ENCODE peak calls at places on chromosomes 6 and 20, in six cellular contexts. C, R, K, W, L and Y are unnamed samples.
A peak's percentile ranks its signal among the peaks of the same experiment; 100 is the strongest.

GRCh38 chr6:96227135-96227534 is 211.4 kb downstream of the FUT9 start:
- DNase-seq in C (no peak), R (no peak), K (no peak), W (peak; percentile 37), L (no peak), Y (no peak)

GRCh38 chr20:59884494-59884893 is 48.9 kb downstream of the SYCP2 start:
- DNase-seq in C (no peak), R (no peak), K (no peak), W (no peak), L (no peak), Y (no peak)

GRCh38 chr20:33766686-33767085 is 34.9 kb downstream of the ZNF341 start:
- DNase-seq in C (no peak), R (no peak), K (no peak), W (no peak), L (no peak), Y (no peak)

GRCh38 chr6:43910638-43911353 is 140.8 kb downstream of the VEGFA start:
- DNase-seq in C (no peak), R (no peak), K (no peak), W (no peak), L (peak; percentile 19), Y (no peak)

GRCh38 chr6:32369678-32370077 is 2.0 kb downstream of the TSBP1 start:
- DNase-seq in C (no peak), R (peak; percentile 97), K (no peak), W (no peak), L (no peak), Y (no peak)

GRCh38 chr20:33673411-33674293 is 576 bp downstream of the NECAB3 start:
- DNase-seq in C (peak; percentile 74), R (peak; percentile 31), K (no peak), W (peak; percentile 6), L (peak; percentile 25), Y (peak; percentile 64)

GRCh38 chr6:105839266-105839665 is 246.9 kb upstream of the PRDM1 start:
- DNase-seq in C (no peak), R (no peak), K (no peak), W (no peak), L (no peak), Y (no peak)

GRCh38 chr20:50110141-50111047 is 2.6 kb downstream of the UBE2V1 start:
- DNase-seq in C (no peak), R (peak; percentile 91), K (no peak), W (peak; percentile 80), L (no peak), Y (no peak)

GRCh38 chr6:87237804-87238203 is 82.4 kb downstream of the ZNF292 start:
- DNase-seq in C (no peak), R (peak; percentile 29), K (no peak), W (no peak), L (no peak), Y (no peak)

GRCh38 chr20:62476074-62476838 is 461 bp upstream of the GATA5 start:
- DNase-seq in C (peak; percentile 89), R (no peak), K (no peak), W (no peak), L (no peak), Y (no peak)

GRCh38 chr6:45509426-45509825 is 131.7 kb upstream of the SUPT3H start:
- DNase-seq in C (no peak), R (no peak), K (no peak), W (no peak), L (no peak), Y (no peak)

GRCh38 chr6:10478187-10479040 is 42.7 kb upstream of the GCNT2 start:
- DNase-seq in C (no peak), R (peak; percentile 77), K (no peak), W (peak; percentile 41), L (no peak), Y (no peak)

GRCh38 chr20:8431538-8432434 is 299.7 kb downstream of the PLCB1 start:
- DNase-seq in C (peak; percentile 89), R (no peak), K (peak; percentile 77), W (no peak), L (no peak), Y (peak; percentile 66)

GRCh38 chr6:25352265-25352664 is 73.1 kb downstream of the CARMIL1 start:
- DNase-seq in C (no peak), R (no peak), K (no peak), W (no peak), L (no peak), Y (no peak)

GRCh38 chr6:107665386-107665785 is 158.7 kb downstream of the SCML4 start:
- DNase-seq in C (no peak), R (peak; percentile 50), K (no peak), W (no peak), L (no peak), Y (no peak)

GRCh38 chr6:143125455-143125854 is 64.8 kb downstream of the AIG1 start:
- DNase-seq in C (no peak), R (no peak), K (no peak), W (no peak), L (no peak), Y (no peak)

GRCh38 chr6:15309611-15310283 is 63.9 kb downstream of the JARID2 start:
- DNase-seq in C (no peak), R (no peak), K (no peak), W (no peak), L (no peak), Y (peak; percentile 49)

GRCh38 chr20:52434041-52434425 is 242.5 kb upstream of the ZFP64 start:
- DNase-seq in C (no peak), R (no peak), K (no peak), W (no peak), L (no peak), Y (no peak)
- H3K4me1 ChIP-seq in C (no peaks in the 10 kb centered on the region), R (no peaks in the 10 kb centered on the region), K (no peaks in the 10 kb centered on the region), W (no peaks in the 10 kb centered on the region), L (peaks cover 6% of the 10 kb centered on the region), Y (peaks cover 8% of the 10 kb centered on the region)

GRCh38 chr20:9442858-9443257 is 71.5 kb upstream of the LAMP5 start:
- DNase-seq in C (no peak), R (peak; percentile 38), K (no peak), W (peak; percentile 80), L (no peak), Y (no peak)

GRCh38 chr20:9444921-9445320 is 69.5 kb upstream of the LAMP5 start:
- DNase-seq in C (no peak), R (no peak), K (no peak), W (no peak), L (no peak), Y (no peak)

GRCh38 chr20:9440891-9441290 is 73.5 kb upstream of the LAMP5 start:
- DNase-seq in C (no peak), R (no peak), K (no peak), W (no peak), L (no peak), Y (peak; percentile 44)

GRCh38 chr20:9441948-9442347 is 72.4 kb upstream of the LAMP5 start:
- DNase-seq in C (no peak), R (no peak), K (no peak), W (peak; percentile 85), L (no peak), Y (no peak)

DNA sequence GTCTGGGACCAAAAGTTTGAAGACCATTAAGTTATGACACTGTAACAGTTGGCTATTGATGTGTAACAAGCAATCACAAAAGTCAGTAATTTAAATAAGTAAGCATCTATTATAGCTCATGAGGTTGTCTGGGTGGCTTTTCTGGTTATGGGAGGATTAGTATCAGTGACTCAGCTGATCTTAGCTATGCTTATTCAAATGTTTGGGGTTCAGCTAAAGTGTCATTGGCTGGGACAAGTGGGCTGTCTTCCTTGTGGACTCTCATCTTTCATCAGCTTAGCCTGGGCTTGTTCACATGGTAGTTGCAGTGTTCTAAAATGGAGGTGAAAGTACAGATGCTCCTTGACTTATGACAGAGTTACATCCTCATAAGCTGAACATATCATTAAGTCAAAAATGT is 74.6 kb upstream of the LAMP5 start:
- DNase-seq in C (no peak), R (no peak), K (no peak), W (no peak), L (no peak), Y (no peak)
- TF ChIP-seq CTCF in C (no peak), R (no peak), K (no peak), W (no peak), L (no peak), Y (no peak)

DNA sequence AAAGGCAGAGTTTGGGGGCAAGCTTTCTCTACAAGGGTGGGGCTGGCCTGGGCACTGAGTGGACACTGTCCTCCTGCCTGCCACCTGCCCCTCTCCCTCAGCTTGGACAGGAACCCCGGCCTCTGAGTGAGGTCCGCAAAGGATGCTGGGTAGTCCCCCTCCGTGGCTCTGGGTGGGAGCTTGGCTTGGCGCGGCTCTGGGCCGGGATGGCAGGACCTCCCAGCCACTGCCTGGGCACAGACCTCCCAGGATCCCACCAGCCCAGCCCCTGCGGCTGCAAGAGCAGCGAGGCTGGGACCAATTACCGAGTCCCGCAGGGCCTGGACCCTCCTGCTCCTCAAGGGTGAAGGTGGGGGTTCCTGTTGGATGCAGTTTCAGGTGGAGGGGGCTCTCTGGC is 2.9 kb upstream of the SOX18 start:
- DNase-seq in C (no peak), R (no peak), K (no peak), W (no peak), L (no peak), Y (no peak)
- H3K27ac ChIP-seq in C (peak overlapping the region; percentile 86), R (no peak overlapping the region), K (peak overlapping the region; percentile 88), W (no peak overlapping the region), L (no peak overlapping the region), Y (no peak overlapping the region)

DNA sequence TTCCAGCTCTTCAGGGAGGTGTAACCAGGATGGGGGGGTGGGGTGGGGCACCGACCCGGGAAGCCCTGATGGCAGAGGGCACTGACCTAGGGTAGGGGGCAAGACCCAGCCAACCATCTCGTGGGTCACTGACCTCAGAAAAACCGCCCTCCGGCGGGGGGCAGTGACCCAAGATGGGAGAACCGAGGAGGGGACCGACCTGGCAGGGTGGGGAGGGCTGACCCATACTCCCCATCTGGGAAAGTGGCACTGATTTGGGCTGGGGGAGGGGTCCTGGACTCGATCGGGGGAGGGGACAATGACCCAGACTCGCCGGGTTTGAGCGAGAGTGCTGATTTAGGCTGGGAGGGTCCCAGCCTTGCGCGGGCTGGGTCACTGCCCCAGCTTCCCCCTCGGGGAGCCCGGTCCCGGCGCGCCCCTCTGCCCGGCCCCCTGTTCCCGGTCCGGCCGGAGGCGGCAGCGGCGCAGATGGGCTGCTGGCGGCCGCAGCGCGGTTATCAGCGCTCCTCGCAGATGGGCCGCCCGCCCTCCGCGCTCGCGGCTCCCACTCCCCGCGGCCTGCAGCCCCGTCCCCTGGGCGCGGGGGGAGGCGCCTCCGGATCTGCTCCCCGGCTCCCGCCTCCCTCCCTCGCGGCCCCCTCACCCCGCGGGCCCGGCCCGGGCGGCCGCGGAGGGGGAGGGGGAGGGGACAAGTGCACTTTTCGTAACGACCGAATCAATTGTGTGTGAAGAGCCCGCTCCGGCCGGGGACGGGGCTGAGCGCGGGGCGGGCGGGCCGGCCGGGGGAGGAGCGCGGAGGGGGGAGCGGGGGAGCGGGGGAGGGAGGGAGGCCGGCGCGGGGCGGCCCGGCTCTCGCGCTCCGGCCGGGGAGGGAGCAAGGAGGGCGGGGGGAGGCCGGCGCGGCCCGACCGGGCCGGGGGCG is 2.2 kb downstream of the NOL4L start:
- DNase-seq in C (peak; percentile 72), R (no peak), K (peak; percentile 30), W (no peak), L (no peak), Y (peak; percentile 84)
- H3K4me1 ChIP-seq in C (no peaks in the 10 kb centered on the region), R (no peaks in the 10 kb centered on the region), K (peaks cover 5% of the 10 kb centered on the region), W (no peaks in the 10 kb centered on the region), L (peaks cover 4% of the 10 kb centered on the region), Y (no peaks in the 10 kb centered on the region)